ENCODE peak calls at places on chromosomes 16 and 17, in eight cellular contexts. F is HT-29; I is stimulated activated CD8-positive, alpha-beta memory T cell treated with anti-CD3 and anti-CD28 coated beads, Interleukin-7, amount 100 ng/mL, for 1 hour; Y is HFFc6; X is NCI-H1092 treated with DMSO at 0.1 percent for 48 hours; W is adipocyte; Q is GM13977; M is cardiac fibroblast. P is an unnamed sample.

GRCh38 chr16:23119570-23119969 is 29.7 kb downstream of the USP31 start:
- DNase-seq in I (no peak), X (no peak), Y (peak), M (peak), F (no peak), W (peak), Q (no peak), P (no peak)

GRCh38 chr17:57868775-57869598 is 19.1 kb upstream of the MRPS23 start:
- DNase-seq in W (no peak), X (no peak), Q (no peak), M (no peak), I (no peak), Y (no peak), F (no peak), P (no peak)

GRCh38 chr17:4947411-4948165 is 742 bp downstream of the PFN1 start:
- DNase-seq in Y (peak), M (peak), F (peak), X (peak), I (no peak), W (peak), Q (peak), P (peak)

GRCh38 chr17:67027031-67027628 is 17.2 kb upstream of the CACNG1 start:
- DNase-seq in M (peak), F (no peak), X (no peak), Y (peak), I (no peak), Q (no peak), W (peak), P (no peak)

GRCh38 chr16:25734473-25735100 is 42.8 kb downstream of the HS3ST4 start:
- DNase-seq in W (no peak), M (no peak), F (no peak), Q (no peak), X (no peak), I (no peak), Y (no peak), P (no peak)

GRCh38 chr17:68328676-68329075 is 37.4 kb downstream of the ARSG start:
- DNase-seq in W (no peak), Q (no peak), X (no peak), Y (no peak), F (peak), M (no peak), I (no peak), P (no peak)

GRCh38 chr17:76888661-76889060 is 20.5 kb downstream of the MGAT5B start:
- DNase-seq in X (no peak), Y (no peak), I (no peak), M (no peak), Q (no peak), W (no peak), F (no peak), P (no peak)

GRCh38 chr16:88069397-88070168 is 118.3 kb downstream of the BANP start:
- DNase-seq in I (no peak), M (no peak), W (no peak), F (no peak), Q (peak), Y (no peak), X (no peak), P (no peak)